ENCODE peak calls at places on chromosomes 16 and 17, in four cellular contexts. K is right cardiac atrium, Z is tibial artery, R is HCT116. G is an unnamed sample.

GRCh38 chr16:578870-579405 is 9.2 kb downstream of the PIGQ start:
- DNase-seq in K (peak; percentile 89), Z (peak; percentile 62), R (no peak), G (peak; percentile 76)

GRCh38 chr16:58426095-58426494 is 33.8 kb downstream of the GINS3 start:
- DNase-seq in K (no peak), Z (peak; percentile 48), R (no peak), G (no peak)

GRCh38 chr17:9360610-9361571 is 214.7 kb downstream of the STX8 start:
- DNase-seq in K (no peak), Z (peak; percentile 67), R (no peak), G (no peak)

GRCh38 chr17:39576187-39576586 is 31.5 kb downstream of the NEUROD2 start:
- DNase-seq in K (no peak), Z (no peak), R (peak; percentile 6), G (no peak)

GRCh38 chr17:75398279-75398678 is 7.2 kb downstream of the GRB2 start:
- DNase-seq in K (no peak), Z (no peak), R (no peak), G (no peak)

GRCh38 chr16:71645450-71645849 is 19.5 kb downstream of the MARVELD3 start:
- DNase-seq in K (no peak), Z (no peak), R (no peak), G (no peak)

GRCh38 chr17:29032798-29033197 is 10.1 kb upstream of the PIPOX start:
- DNase-seq in K (no peak), Z (no peak), R (no peak), G (no peak)

GRCh38 chr17:64087252-64088005 is 42.5 kb downstream of the ERN1 start:
- DNase-seq in K (no peak), Z (no peak), R (no peak), G (no peak)

GRCh38 chr16:12339686-12340085 is 363.2 kb downstream of the SNX29 start:
- DNase-seq in K (no peak), Z (no peak), R (no peak), G (no peak)

GRCh38 chr17:31373150-31374082 is 18.1 kb upstream of the RAB11FIP4 start:
- DNase-seq in K (no peak), Z (no peak), R (peak; percentile 8), G (peak; percentile 67)

GRCh38 chr17:29891131-29891530 is 38.9 kb downstream of the SSH2 start:
- DNase-seq in K (no peak), Z (no peak), R (no peak), G (no peak)

GRCh38 chr16:81442909-81443687 is 1.5 kb upstream of the CMIP start:
- DNase-seq in K (no peak), Z (no peak), R (no peak), G (no peak)

GRCh38 chr16:23907903-23908302 is 72.1 kb downstream of the PRKCB start:
- DNase-seq in K (no peak), Z (no peak), R (no peak), G (no peak)

GRCh38 chr16:12319464-12320030 is 343.0 kb downstream of the SNX29 start:
- DNase-seq in K (no peak), Z (no peak), R (no peak), G (no peak)

GRCh38 chr16:54289242-54290051 is 2.9 kb upstream of the IRX3 start:
- DNase-seq in K (peak; percentile 50), Z (no peak), R (no peak), G (no peak)

GRCh38 chr17:15271731-15272130 is 6.6 kb upstream of the PMP22 start:
- DNase-seq in K (no peak), Z (no peak), R (no peak), G (no peak)

GRCh38 chr16:47956881-47957280 is 198.9 kb downstream of the ABCC12 start:
- DNase-seq in K (no peak), Z (no peak), R (no peak), G (no peak)

GRCh38 chr17:61574542-61575351 is 16.3 kb downstream of the NACA2 start:
- DNase-seq in K (no peak), Z (no peak), R (peak; percentile 74), G (peak; percentile 16)

GRCh38 chr16:11914759-11915643 is 755 bp downstream of the GSPT1 start:
- DNase-seq in K (peak; percentile 83), Z (peak; percentile 28), R (no peak), G (peak; percentile 11)

GRCh38 chr17:73257516-73257915 is 4.2 kb downstream of the CPSF4L start:
- DNase-seq in K (no peak), Z (no peak), R (no peak), G (no peak)

GRCh38 chr16:57042157-57043111 is 49.9 kb upstream of the CPNE2 start:
- DNase-seq in K (no peak), Z (no peak), R (no peak), G (no peak)

GRCh38 chr16:85595812-85596495 is 17.2 kb upstream of the GSE1 start:
- DNase-seq in K (no peak), Z (no peak), R (no peak), G (no peak)

GRCh38 chr17:32915108-32915700 is 12.7 kb upstream of the TMEM98 start:
- DNase-seq in K (no peak), Z (no peak), R (no peak), G (no peak)

GRCh38 chr17:70096861-70097260 is 21.8 kb downstream of the KCNJ16 start:
- DNase-seq in K (no peak), Z (no peak), R (no peak), G (no peak)

DNA sequence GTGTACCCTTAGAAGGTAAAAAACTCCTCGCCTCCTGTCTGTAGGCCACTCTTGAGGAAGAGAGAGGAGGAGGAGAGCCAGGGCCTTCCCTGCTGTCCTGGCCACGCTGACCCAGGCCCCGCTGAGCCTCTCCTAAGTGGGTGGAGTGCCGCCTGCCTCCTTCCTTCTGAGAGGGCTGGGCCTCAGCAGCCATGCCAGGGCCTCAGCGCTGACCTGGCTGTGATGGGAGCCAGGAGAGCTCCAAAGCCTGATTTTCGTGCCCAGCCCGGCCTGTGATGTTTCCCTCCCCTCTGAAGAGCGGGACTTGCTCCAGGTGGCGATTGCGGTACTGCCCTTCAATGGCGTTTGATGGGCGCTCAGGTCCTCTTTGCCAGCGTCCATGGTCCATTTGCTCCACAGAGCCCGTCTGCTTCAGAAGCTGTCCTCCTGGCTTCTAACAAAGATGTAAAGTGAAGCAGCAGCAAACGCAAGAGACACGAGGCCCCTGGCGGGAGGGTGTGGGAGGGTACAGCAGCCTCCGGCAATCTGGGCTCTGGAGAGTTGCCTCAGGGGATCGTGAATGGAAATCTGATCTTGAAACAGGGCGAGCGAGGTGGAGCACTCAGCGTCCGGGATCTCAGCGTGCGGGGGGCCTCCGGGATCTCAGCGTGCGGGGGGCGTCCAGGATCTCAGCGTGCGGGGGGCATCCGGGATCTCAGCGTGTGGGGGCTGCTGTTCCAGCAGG is 93.5 kb downstream of the NPIPB11 start:
- DNase-seq in K (no peak), Z (no peak), R (no peak), G (no peak)
- H3K4me1 ChIP-seq in K (peaks cover 3% of the 10 kb centered on the region), Z (no peaks in the 10 kb centered on the region), R (peaks cover 8% of the 10 kb centered on the region), G (peaks cover 2% of the 10 kb centered on the region)

GRCh38 chr17:76529643-76530488 is 7.6 kb downstream of the CYGB start:
- DNase-seq in K (peak; percentile 97), Z (peak; percentile 86), R (no peak), G (peak; percentile 30)

GRCh38 chr17:76528156-76528527 is 9.4 kb downstream of the CYGB start:
- DNase-seq in K (peak; percentile 73), Z (no peak), R (no peak), G (no peak)

GRCh38 chr17:76528528-76529223 is 8.8 kb downstream of the CYGB start:
- DNase-seq in K (peak; percentile 92), Z (peak; percentile 71), R (no peak), G (no peak)

GRCh38 chr17:76530489-76530814 is 7.1 kb downstream of the CYGB start:
- DNase-seq in K (no peak), Z (no peak), R (no peak), G (no peak)

GRCh38 chr17:76529224-76529642 is 8.3 kb downstream of the CYGB start:
- DNase-seq in K (peak; percentile 93), Z (peak; percentile 95), R (no peak), G (peak; percentile 40)
- H3K4me1 ChIP-seq in K (peaks cover 17% of the 10 kb centered on the region), Z (peaks cover 38% of the 10 kb centered on the region), R (peaks cover 31% of the 10 kb centered on the region), G (peaks cover 23% of the 10 kb centered on the region)

DNA sequence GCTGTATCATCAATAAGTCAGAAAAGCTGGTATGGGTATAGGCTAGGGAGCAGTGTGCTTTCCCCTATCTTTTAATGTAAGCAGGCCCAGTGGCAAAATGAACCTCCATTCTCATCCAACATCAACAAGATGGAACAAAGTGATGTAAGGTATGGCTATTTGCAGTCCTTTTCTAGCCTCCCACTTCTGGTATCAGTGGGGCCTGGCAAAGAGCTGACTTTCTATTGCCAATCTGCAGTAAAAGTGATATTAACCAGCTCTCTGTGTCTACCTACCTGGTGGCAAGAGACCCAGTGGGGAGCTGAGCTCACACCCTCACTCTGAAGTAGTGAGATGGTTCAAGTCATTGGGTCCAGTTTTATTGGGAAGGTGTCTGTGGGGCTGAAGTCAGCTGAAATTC is 1492.6 kb downstream of the CDH11 start:
- DNase-seq in K (no peak), Z (no peak), R (no peak), G (no peak)
- H3K4me1 ChIP-seq in K (no peaks in the 10 kb centered on the region), Z (no peaks in the 10 kb centered on the region), R (no peaks in the 10 kb centered on the region), G (no peaks in the 10 kb centered on the region)

DNA sequence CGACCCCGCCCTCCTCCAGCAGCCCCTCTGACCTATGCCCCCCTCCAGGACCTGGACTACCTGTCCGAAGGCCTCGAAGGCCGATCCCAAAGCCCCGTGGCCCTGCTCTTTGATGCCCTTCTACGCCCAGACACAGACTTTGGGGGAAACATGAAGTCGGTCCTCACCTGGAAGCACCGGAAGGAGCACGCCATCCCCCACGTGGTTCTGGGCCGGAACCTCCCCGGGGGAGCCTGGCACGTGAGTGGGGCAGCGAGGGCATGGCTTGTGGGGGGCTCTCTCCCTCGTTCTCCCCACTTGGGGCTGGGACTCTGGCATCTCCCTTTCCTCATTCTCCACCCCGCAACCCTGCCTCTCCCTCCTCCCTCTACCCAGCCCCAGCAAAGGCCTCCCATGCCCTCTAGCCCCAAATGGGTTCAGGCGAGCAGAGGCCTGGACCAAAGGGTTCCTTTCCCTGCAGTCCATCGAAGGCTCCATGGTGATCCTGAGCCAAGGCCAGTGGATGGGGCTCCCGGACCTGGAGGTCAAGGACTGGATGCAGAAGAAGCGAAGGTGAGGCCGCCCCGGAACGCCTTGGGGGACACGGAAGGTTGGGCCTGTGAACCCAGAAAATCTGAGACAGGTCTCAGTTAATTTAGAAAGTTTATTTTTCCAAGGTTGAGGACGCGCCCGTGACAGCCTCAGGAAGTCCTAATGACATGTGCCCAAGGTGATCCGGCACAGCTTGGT is 7.4 kb upstream of the NECAB2 start:
- DNase-seq in K (peak; percentile 49), Z (no peak), R (no peak), G (no peak)
- H3K4me1 ChIP-seq in K (no peaks in the 10 kb centered on the region), Z (peaks cover 3% of the 10 kb centered on the region), R (no peaks in the 10 kb centered on the region), G (no peaks in the 10 kb centered on the region)

GRCh38 chr17:13594762-13595697 is 6.7 kb downstream of the HS3ST3A1 start:
- DNase-seq in K (peak; percentile 64), Z (peak; percentile 69), R (peak; percentile 65), G (peak; percentile 58)

GRCh38 chr17:13594310-13594709 is 7.4 kb downstream of the HS3ST3A1 start:
- DNase-seq in K (no peak), Z (no peak), R (no peak), G (no peak)

GRCh38 chr17:13597723-13598347 is 3.9 kb downstream of the HS3ST3A1 start:
- DNase-seq in K (no peak), Z (no peak), R (peak; percentile 27), G (peak; percentile 27)

GRCh38 chr17:13598353-13599167 is 3.2 kb downstream of the HS3ST3A1 start:
- DNase-seq in K (no peak), Z (no peak), R (no peak), G (no peak)

GRCh38 chr17:13596241-13596941 is 5.3 kb downstream of the HS3ST3A1 start:
- DNase-seq in K (no peak), Z (no peak), R (no peak), G (no peak)
- H3K4me1 ChIP-seq in K (peaks cover 6% of the 10 kb centered on the region), Z (peaks cover 5% of the 10 kb centered on the region), R (peaks cover 2% of the 10 kb centered on the region), G (no peaks in the 10 kb centered on the region)